ENCODE peak calls at places on chromosomes 3 and 15, in four cellular contexts. D, S, X and Q are unnamed samples.

GRCh38 chr3:39107874-39108308 is 411 bp downstream of the TTC21A start:
- DNase-seq in X (no peak), D (no peak), S (no peak), Q (peak)

GRCh38 chr15:101058735-101059134 is 139.6 kb downstream of the LRRK1 start:
- DNase-seq in S (no peak), X (no peak), D (no peak), Q (no peak)

GRCh38 chr3:34298668-34299067 is 500.2 kb downstream of the PDCD6IP start:
- DNase-seq in S (no peak), X (no peak), D (no peak), Q (no peak)

GRCh38 chr3:135242285-135242684 is 447.2 kb downstream of the EPHB1 start:
- DNase-seq in D (no peak), S (no peak), X (no peak), Q (no peak)

GRCh38 chr3:126959921-126960603 is 22.9 kb upstream of the PLXNA1 start:
- DNase-seq in X (peak), D (peak), S (no peak), Q (peak)

GRCh38 chr15:50190166-50190570 is 8.2 kb downstream of the SLC27A2 start:
- DNase-seq in S (no peak), X (no peak), D (no peak), Q (no peak)

GRCh38 chr3:157443873-157444770 is 7.5 kb downstream of the PTX3 start:
- DNase-seq in X (no peak), S (no peak), D (no peak), Q (peak)

GRCh38 chr3:112293368-112294321 is at the start of gene SLC9C1:
- DNase-seq in D (peak), X (peak), S (peak), Q (peak)

GRCh38 chr3:28972921-28973320 is 307.9 kb upstream of the RBMS3 start:
- DNase-seq in X (no peak), S (no peak), D (no peak), Q (peak)

GRCh38 chr3:39907981-39908380 is 98.6 kb downstream of the MYRIP start:
- DNase-seq in S (no peak), X (no peak), D (no peak), Q (no peak)

GRCh38 chr15:57866149-57866736 is 159.7 kb downstream of the POLR2M start:
- DNase-seq in D (peak), S (peak), X (peak), Q (peak)

GRCh38 chr3:59607628-59608027 is 557.8 kb upstream of the CFAP20DC start:
- DNase-seq in S (no peak), D (no peak), X (no peak), Q (peak)

GRCh38 chr3:94132777-94133176 is 69.9 kb downstream of the NSUN3 start:
- DNase-seq in X (no peak), S (no peak), D (peak), Q (no peak)

GRCh38 chr15:93152951-93153350 is 63.9 kb upstream of the RGMA start:
- DNase-seq in X (peak), D (no peak), S (no peak), Q (no peak)

GRCh38 chr15:75725719-75726607 is 13.3 kb upstream of the CSPG4 start:
- DNase-seq in S (no peak), D (no peak), X (peak), Q (no peak)

GRCh38 chr3:50378024-50378423 is 18.7 kb upstream of the TMEM115 start:
- DNase-seq in S (no peak), X (no peak), D (no peak), Q (no peak)

GRCh38 chr3:114863848-114864247 is 283.2 kb downstream of the ZBTB20 start:
- DNase-seq in D (no peak), S (no peak), X (no peak), Q (no peak)